ENCODE peak calls at places on chromosomes 12 and 14, in five cellular contexts. U is RWPE2, R is foreskin keratinocyte, V is AG04450, L is endodermal cell. Y is an unnamed sample.

GRCh38 chr12:91588874-91589454 is 406.3 kb upstream of the DCN start:
- DNase-seq in L (no peak), U (no peak), R (no peak), V (no peak), Y (no peak)

GRCh38 chr12:106269150-106269771 is 21.4 kb upstream of the CKAP4 start:
- DNase-seq in L (peak), R (no peak), U (no peak), V (no peak), Y (no peak)

GRCh38 chr12:109759595-109759994 is 46.0 kb downstream of the FAM222A start:
- DNase-seq in R (no peak), U (peak), V (no peak), L (peak), Y (no peak)

GRCh38 chr14:100786820-100787219 is 39.1 kb upstream of the MEG3 start:
- DNase-seq in U (no peak), V (no peak), R (no peak), L (no peak), Y (no peak)

GRCh38 chr14:101362529-101363260 is 198.6 kb upstream of the DIO3 start:
- DNase-seq in L (no peak), R (no peak), U (peak), V (no peak), Y (no peak)

GRCh38 chr12:20631711-20632110 is 63.4 kb upstream of the SLCO1C1 start:
- DNase-seq in V (no peak), U (no peak), R (no peak), L (no peak), Y (no peak)

GRCh38 chr12:14962797-14963196 is 1.4 kb upstream of the ARHGDIB start:
- DNase-seq in L (no peak), R (no peak), U (no peak), V (no peak), Y (no peak)

GRCh38 chr14:22981090-22982012 is 1.0 kb downstream of the AJUBA start:
- DNase-seq in R (no peak), L (peak), V (no peak), U (peak), Y (no peak)

GRCh38 chr12:4421590-4422031 is 24.0 kb downstream of the FGF6 start:
- DNase-seq in L (peak), U (no peak), R (peak), V (no peak), Y (no peak)

GRCh38 chr12:65568517-65568916 is 255.8 kb upstream of the HMGA2 start:
- DNase-seq in L (no peak), U (peak), R (peak), V (peak), Y (peak)

GRCh38 chr14:33556382-33557121 is 394.3 kb downstream of the EGLN3 start:
- DNase-seq in U (no peak), V (no peak), R (peak), L (no peak), Y (peak)

GRCh38 chr12:30729547-30729946 is 25.2 kb downstream of the CAPRIN2 start:
- DNase-seq in L (no peak), U (no peak), R (no peak), V (no peak), Y (no peak)

GRCh38 chr14:70901218-70901772 is 6.0 kb upstream of the PCNX1 start:
- DNase-seq in L (no peak), U (no peak), V (no peak), R (no peak), Y (no peak)

GRCh38 chr12:6716874-6717437 is 6.9 kb upstream of the COPS7A start:
- DNase-seq in U (no peak), L (no peak), V (no peak), R (no peak), Y (no peak)

GRCh38 chr14:31703056-31703455 is 141.9 kb downstream of the NUBPL start:
- DNase-seq in V (no peak), L (no peak), U (no peak), R (no peak), Y (no peak)

GRCh38 chr12:66763453-66763852 is 84.6 kb upstream of the GRIP1 start:
- DNase-seq in V (no peak), R (no peak), L (no peak), U (no peak), Y (no peak)

GRCh38 chr14:67532998-67533753 is at the start of gene PLEKHH1:
- DNase-seq in V (no peak), R (no peak), L (peak), U (peak), Y (peak)

GRCh38 chr12:20369164-20370000 is 1.0 kb downstream of the PDE3A start:
- DNase-seq in U (no peak), L (peak), V (no peak), R (no peak), Y (no peak)

GRCh38 chr14:71267691-71268090 is 360.4 kb downstream of the PCNX1 start:
- DNase-seq in V (no peak), L (no peak), U (no peak), R (no peak), Y (no peak)

GRCh38 chr12:131205534-131205933 is 251.8 kb downstream of the ADGRD1 start:
- DNase-seq in L (no peak), V (no peak), R (no peak), U (no peak), Y (no peak)

DNA sequence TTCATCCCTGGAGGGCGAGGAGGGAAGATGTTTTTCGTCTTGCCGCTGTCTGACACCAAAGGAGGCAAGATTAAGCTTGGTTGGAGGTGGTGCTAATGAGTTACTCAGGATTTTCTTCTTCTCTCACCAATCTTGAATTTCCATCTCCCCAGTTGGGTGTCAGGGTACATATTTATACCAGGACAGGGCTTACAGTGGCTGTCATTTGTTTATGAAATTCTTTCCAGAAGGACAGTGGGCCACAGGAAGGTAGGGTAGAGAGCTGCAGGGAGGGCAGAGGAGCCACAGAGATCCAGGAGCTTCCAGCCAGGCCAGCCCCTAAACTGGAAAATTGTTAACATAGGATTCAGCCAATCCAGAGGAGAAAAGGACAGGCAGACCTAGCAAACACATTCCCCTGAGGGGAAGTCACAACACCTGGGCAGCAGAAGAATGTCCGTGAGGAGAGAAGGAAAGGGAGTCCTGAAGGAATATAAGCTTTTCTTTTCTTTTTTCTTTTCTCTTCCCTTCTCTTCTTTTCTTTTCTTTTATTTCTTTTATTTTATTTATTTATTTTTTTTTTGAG is 40.5 kb downstream of the IRF2BPL start:
- DNase-seq in L (peak), U (no peak), V (no peak), R (no peak), Y (no peak)
- H3K27ac ChIP-seq in L (no peak), U (no peak), V (no peak), R (no peak), Y (no peak)

GRCh38 chr14:104641753-104642539 is 37.4 kb upstream of the TMEM179 start:
- DNase-seq in L (peak), R (no peak), U (no peak), V (no peak), Y (no peak)

GRCh38 chr14:104642540-104642868 is 37.9 kb upstream of the TMEM179 start:
- DNase-seq in L (peak), U (no peak), V (no peak), R (no peak), Y (no peak)

GRCh38 chr14:104644236-104644635 is 39.7 kb upstream of the TMEM179 start:
- DNase-seq in R (no peak), U (no peak), V (no peak), L (no peak), Y (no peak)

GRCh38 chr14:104643306-104643705 is 38.7 kb upstream of the TMEM179 start:
- DNase-seq in R (no peak), U (no peak), L (peak), V (no peak), Y (no peak)

DNA sequence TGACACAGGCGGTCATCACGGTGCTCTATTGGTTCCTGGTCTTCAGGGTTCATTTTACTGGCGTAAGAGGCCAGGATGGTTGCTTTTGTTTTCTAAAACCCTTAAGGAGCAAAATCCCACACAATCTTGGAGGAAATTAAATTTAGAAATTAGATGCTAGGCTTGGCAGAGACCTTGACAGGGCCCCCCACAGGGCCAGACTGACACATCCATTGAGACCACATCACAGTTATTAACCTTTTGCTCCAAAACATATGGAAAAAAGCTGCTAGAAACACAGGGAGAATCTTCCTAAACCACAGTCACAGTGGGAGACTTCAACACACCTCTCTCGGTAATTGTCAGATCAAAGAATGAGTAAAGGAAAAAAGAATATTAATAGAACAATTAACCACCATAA is 40.1 kb upstream of the TMEM179 start:
- DNase-seq in R (no peak), L (peak), V (no peak), U (no peak), Y (no peak)
- H3K27ac ChIP-seq in R (no peak), L (no peak), V (no peak), U (no peak), Y (no peak)

DNA sequence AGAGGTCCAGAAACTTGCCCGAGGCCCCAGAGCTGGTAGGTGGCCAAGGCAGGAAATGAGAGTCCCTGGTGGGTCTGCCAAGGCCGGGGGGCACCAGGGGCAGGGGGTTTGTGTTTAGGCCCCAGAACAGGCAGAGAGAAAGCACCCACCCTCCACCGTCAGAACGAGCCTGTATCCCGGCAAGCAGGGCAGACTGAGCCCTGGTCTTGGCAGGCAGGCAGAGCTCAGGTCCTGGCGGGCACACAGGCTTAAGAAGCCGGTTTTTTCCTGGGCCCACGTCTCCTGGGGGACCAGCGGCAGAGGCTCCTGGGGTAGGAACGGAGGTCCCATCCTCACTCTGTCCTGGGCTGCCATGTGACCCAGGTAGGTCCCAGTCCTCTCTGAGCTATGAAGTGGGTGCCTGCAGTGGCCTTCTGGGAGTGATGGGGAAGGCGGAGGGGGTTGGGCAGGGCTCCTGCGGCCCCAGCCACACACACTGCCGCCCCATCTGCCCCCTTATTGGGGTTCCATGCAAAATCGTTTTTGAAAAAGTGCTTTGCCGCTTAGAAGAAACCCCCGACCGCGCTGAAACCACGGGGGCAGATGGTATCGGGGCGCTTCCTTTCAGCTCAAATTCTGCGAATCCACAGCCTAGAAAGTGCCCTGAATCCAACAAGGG is 24.2 kb downstream of the SH2B3 start:
- DNase-seq in V (no peak), R (no peak), U (no peak), L (no peak), Y (no peak)
- H3K27ac ChIP-seq in V (no peak), R (no peak), U (no peak), L (no peak), Y (no peak)

GRCh38 chr14:49893309-49894213 is 679 bp downstream of the ARF6 start:
- DNase-seq in V (no peak), L (peak), U (peak), R (no peak), Y (no peak)
- H3K27ac ChIP-seq in V (peak), L (peak), U (peak), R (peak), Y (peak)

DNA sequence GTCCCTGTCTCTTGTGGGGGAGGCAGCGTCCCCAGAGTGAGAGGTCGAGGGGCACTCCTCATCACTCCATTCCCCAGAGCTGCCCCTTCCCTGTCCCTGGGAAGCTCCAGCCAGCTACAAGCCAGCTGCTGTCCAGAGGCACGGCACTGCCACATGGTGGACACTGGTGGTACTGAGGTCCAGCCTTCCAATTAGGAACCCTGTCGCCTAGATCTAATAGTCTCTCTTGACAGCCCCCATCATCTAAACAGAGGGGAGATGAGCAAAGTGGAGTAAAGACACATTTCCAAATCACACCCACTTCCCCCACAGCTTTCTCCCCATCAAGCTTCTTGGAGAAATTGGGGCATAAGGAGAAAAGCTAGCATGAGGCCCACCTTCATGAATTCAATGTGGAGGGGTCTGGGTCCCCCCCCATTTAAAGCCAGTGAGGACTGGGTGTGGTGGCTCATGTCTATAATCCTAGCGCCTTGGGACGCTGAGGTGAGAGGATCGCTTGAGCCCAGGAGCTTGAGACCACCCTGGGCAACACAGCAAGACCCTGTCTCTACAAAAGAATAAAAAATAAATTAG is 2.1 kb upstream of the INHBE start:
- DNase-seq in L (peak), V (no peak), U (no peak), R (no peak), Y (no peak)
- H3K27ac ChIP-seq in L (no peak), V (peak), U (no peak), R (no peak), Y (no peak)

GRCh38 chr14:91947196-91948184 is at the start of gene FBLN5:
- DNase-seq in R (no peak), V (peak), U (no peak), L (peak), Y (no peak)
- H3K27ac ChIP-seq in R (no peak), V (peak), U (no peak), L (no peak), Y (no peak)

GRCh38 chr12:40405419-40405818 is 180.6 kb downstream of the LRRK2 start:
- DNase-seq in L (peak), V (no peak), U (no peak), R (no peak), Y (no peak)
- H3K27ac ChIP-seq in L (no peak), V (no peak), U (no peak), R (no peak), Y (no peak)

GRCh38 chr14:89792489-89793366 is 161.8 kb downstream of the EFCAB11 start:
- DNase-seq in L (no peak), V (no peak), U (no peak), R (no peak), Y (no peak)
- H3K27ac ChIP-seq in L (no peak), V (peak), U (no peak), R (no peak), Y (no peak)

GRCh38 chr12:64459388-64460024 is 7.6 kb downstream of the TBK1 start:
- DNase-seq in L (no peak), U (no peak), R (no peak), V (no peak), Y (no peak)
- H3K27ac ChIP-seq in L (no peak), U (peak), R (no peak), V (no peak), Y (no peak)

GRCh38 chr12:11584213-11584855 is 65.1 kb upstream of the ETV6 start:
- DNase-seq in U (no peak), L (no peak), R (no peak), V (no peak), Y (no peak)

GRCh38 chr12:11578461-11578993 is 70.9 kb upstream of the ETV6 start:
- DNase-seq in R (no peak), L (no peak), V (no peak), U (no peak), Y (no peak)

GRCh38 chr12:11577658-11578260 is 71.7 kb upstream of the ETV6 start:
- DNase-seq in R (peak), U (no peak), V (no peak), L (no peak), Y (no peak)

GRCh38 chr12:11581179-11581755 is 68.2 kb upstream of the ETV6 start:
- DNase-seq in L (peak), V (peak), R (peak), U (no peak), Y (peak)

DNA sequence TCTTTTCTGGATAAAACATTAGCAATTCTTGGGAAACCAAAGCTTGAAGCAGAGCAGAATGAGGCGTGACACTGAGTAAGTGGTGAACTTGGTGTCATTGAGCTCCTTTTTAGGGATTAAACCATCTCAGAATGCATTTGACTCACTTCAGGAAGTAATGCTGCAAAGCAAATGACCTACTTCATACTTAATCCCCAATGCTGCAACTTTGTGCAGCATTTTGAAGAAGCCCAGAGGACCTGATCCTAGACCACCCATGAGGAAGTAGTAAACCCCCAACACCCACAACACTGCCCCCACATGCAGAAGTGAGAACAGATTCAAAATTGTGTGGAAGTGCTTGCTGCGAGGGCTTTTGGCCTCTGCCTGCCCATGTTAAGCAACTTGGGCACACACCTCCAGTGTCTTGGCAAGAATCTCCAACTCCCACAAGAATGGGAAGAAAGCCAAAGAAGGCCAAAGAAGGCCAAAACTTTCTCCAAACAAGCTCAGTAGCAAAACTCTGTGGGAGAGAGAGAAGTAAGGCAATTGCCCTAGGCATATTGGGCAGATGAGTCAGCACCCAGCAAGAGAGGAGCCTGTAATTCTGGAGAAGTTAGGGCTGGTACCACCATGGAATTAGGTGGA is 69.2 kb upstream of the ETV6 start:
- DNase-seq in U (peak), L (no peak), R (peak), V (peak), Y (peak)
- H3K27ac ChIP-seq in U (peak), L (no peak), R (no peak), V (no peak), Y (peak)

Y was measured in epithelial cell of prostate.